ENCODE peak calls at places on chromosomes 7 and 10, in ten cellular contexts. I is GM12865, M is heart right ventricle, Z is AG09309, R is upper lobe of right lung, O is ovary, H is uterus, S is HepG2, L is heart left ventricle, F is HFF-Myc. J is an unnamed sample.

GRCh38 chr10:65142641-65143435 is 1621.6 kb downstream of the REEP3 start:
- DNase-seq in R (no peak), I (no peak), H (no peak), S (no peak), L (no peak), M (no peak), O (no peak), F (no peak), Z (no peak), J (no peak)

GRCh38 chr7:1669486-1669951 is 558 bp upstream of the ELFN1 start:
- DNase-seq in O (no peak), S (no peak), L (no peak), M (no peak), I (no peak), H (peak), F (no peak), R (peak), Z (no peak), J (peak)

GRCh38 chr7:142440219-142441073 is 182.6 kb upstream of the PRSS58 start:
- DNase-seq in F (peak), M (no peak), L (no peak), I (no peak), R (no peak), Z (no peak), S (peak), O (no peak), H (no peak), J (peak)

GRCh38 chr10:35726850-35727249 is 84.8 kb upstream of the FZD8 start:
- DNase-seq in R (no peak), M (no peak), L (no peak), O (no peak), F (no peak), Z (no peak), I (no peak), S (no peak), H (no peak), J (no peak)

GRCh38 chr7:94300176-94300835 is 94.4 kb upstream of the COL1A2 start:
- DNase-seq in O (no peak), R (no peak), Z (no peak), L (no peak), M (no peak), I (no peak), F (no peak), H (peak), S (no peak), J (no peak)

GRCh38 chr7:5709347-5709950 is 72.0 kb downstream of the RNF216 start:
- DNase-seq in S (no peak), H (no peak), Z (peak), M (no peak), L (no peak), I (peak), O (no peak), F (no peak), R (no peak), J (peak)

GRCh38 chr7:139937685-139938084 is 108.6 kb downstream of the TBXAS1 start:
- DNase-seq in H (no peak), F (no peak), L (no peak), R (no peak), Z (no peak), O (no peak), S (no peak), M (no peak), I (no peak), J (no peak)

GRCh38 chr10:75191821-75192568 is 18.6 kb upstream of the VDAC2 start:
- DNase-seq in L (peak), M (peak), O (peak), Z (peak), R (no peak), F (peak), S (peak), H (peak), I (no peak), J (peak)

GRCh38 chr10:103982639-103983038 is 15.7 kb downstream of the SLK start:
- DNase-seq in H (no peak), M (peak), I (peak), R (no peak), S (peak), O (no peak), F (no peak), L (no peak), Z (no peak), J (no peak)

GRCh38 chr10:78754269-78755074 is 314.3 kb upstream of the ZMIZ1 start:
- DNase-seq in Z (peak), I (no peak), F (peak), L (no peak), M (no peak), H (no peak), O (no peak), S (peak), R (no peak), J (peak)

GRCh38 chr7:1569440-1569832 is 396 bp downstream of the PSMG3 start:
- DNase-seq in M (no peak), Z (no peak), R (no peak), F (no peak), S (no peak), H (no peak), L (no peak), I (no peak), O (no peak), J (no peak)

GRCh38 chr10:31401287-31401686 is 82.3 kb downstream of the ZEB1 start:
- DNase-seq in R (no peak), M (no peak), L (no peak), O (no peak), S (no peak), Z (no peak), I (no peak), F (no peak), H (no peak), J (no peak)

GRCh38 chr10:4391683-4392082 is 434.3 kb upstream of the AKR1E2 start:
- DNase-seq in R (no peak), M (no peak), I (peak), Z (no peak), F (no peak), H (no peak), O (no peak), L (no peak), S (no peak), J (no peak)

GRCh38 chr7:21066221-21066620 is 279.5 kb upstream of the SP8 start:
- DNase-seq in Z (no peak), O (no peak), R (no peak), F (no peak), I (no peak), H (no peak), S (no peak), L (no peak), M (no peak), J (no peak)

GRCh38 chr10:95434583-95434982 is 126.6 kb downstream of the SORBS1 start:
- DNase-seq in F (no peak), H (no peak), Z (no peak), O (no peak), M (no peak), L (no peak), R (no peak), S (no peak), I (no peak), J (no peak)

GRCh38 chr10:31808258-31809218 is 120.1 kb downstream of the ARHGAP12 start:
- DNase-seq in M (peak), I (peak), S (peak), H (peak), F (peak), L (peak), Z (peak), O (peak), R (no peak), J (peak)

GRCh38 chr7:101816499-101817030 is 861 bp upstream of the CUX1 start:
- DNase-seq in R (peak), M (peak), I (peak), L (peak), O (peak), F (no peak), Z (no peak), S (no peak), H (peak), J (peak)

GRCh38 chr10:49568235-49568634 is 29.3 kb upstream of the ERCC6 start:
- DNase-seq in F (no peak), S (no peak), Z (peak), M (no peak), H (no peak), R (no peak), O (no peak), I (peak), L (no peak), J (peak)

GRCh38 chr7:6026011-6026819 is 5.0 kb upstream of the ANKRD61 start:
- DNase-seq in S (peak), O (no peak), Z (no peak), M (peak), L (peak), H (peak), R (peak), F (peak), I (peak), J (no peak)

GRCh38 chr7:105268511-105269392 is 120.0 kb downstream of the SRPK2 start:
- DNase-seq in I (peak), Z (no peak), F (peak), M (peak), H (no peak), O (no peak), S (peak), R (no peak), L (no peak), J (peak)

GRCh38 chr7:50449881-50450690 is at the start of gene FIGNL1:
- DNase-seq in O (peak), S (peak), F (peak), I (peak), M (peak), R (peak), Z (no peak), H (peak), L (peak), J (peak)

GRCh38 chr10:130652544-130652943 is 516.4 kb downstream of the GLRX3 start:
- DNase-seq in L (no peak), H (no peak), O (no peak), M (no peak), I (no peak), F (no peak), S (no peak), Z (no peak), R (no peak), J (no peak)

GRCh38 chr7:94028768-94029167 is 24.6 kb upstream of the BET1 start:
- DNase-seq in Z (no peak), I (peak), M (no peak), O (no peak), R (no peak), L (no peak), H (no peak), F (no peak), S (no peak), J (peak)

GRCh38 chr10:3045471-3046209 is 21.7 kb upstream of the PFKP start:
- DNase-seq in M (peak), O (peak), H (peak), F (no peak), I (no peak), Z (peak), R (peak), S (peak), L (peak), J (peak)

GRCh38 chr10:58502956-58503355 is 9.7 kb upstream of the BICC1 start:
- DNase-seq in R (no peak), I (no peak), O (no peak), S (no peak), L (no peak), F (no peak), M (no peak), H (no peak), Z (no peak), J (peak)

GRCh38 chr10:69963835-69964710 is 88.6 kb upstream of the MACROH2A2 start:
- DNase-seq in O (no peak), L (no peak), H (no peak), R (no peak), F (no peak), I (no peak), M (no peak), S (no peak), Z (no peak), J (no peak)

GRCh38 chr10:6019796-6020195 is 42.4 kb downstream of the IL2RA start:
- DNase-seq in H (no peak), O (no peak), F (no peak), M (no peak), L (no peak), S (no peak), Z (no peak), R (no peak), I (no peak), J (no peak)

GRCh38 chr7:56811081-56811480 is 321.2 kb downstream of the ZNF479 start:
- DNase-seq in S (no peak), Z (no peak), F (no peak), L (no peak), H (no peak), M (no peak), R (no peak), O (no peak), I (no peak), J (no peak)

GRCh38 chr7:298375-298702 is 8.4 kb downstream of the FOXL3 start:
- DNase-seq in R (no peak), I (no peak), O (peak), Z (no peak), F (no peak), S (no peak), H (no peak), L (no peak), M (no peak), J (no peak)

GRCh38 chr10:18658301-18658991 is 785 bp upstream of the ARL5B start:
- DNase-seq in I (peak), L (peak), H (no peak), O (peak), M (peak), F (no peak), S (peak), Z (no peak), R (no peak), J (peak)

GRCh38 chr10:77909755-77910375 is 16.7 kb downstream of the DLG5 start:
- DNase-seq in M (no peak), S (peak), F (no peak), Z (peak), H (no peak), L (no peak), I (no peak), O (no peak), R (no peak), J (peak)

GRCh38 chr10:37747081-37747480 is 110.3 kb downstream of the ZNF248 start:
- DNase-seq in H (no peak), Z (no peak), M (no peak), I (no peak), F (no peak), S (no peak), R (no peak), O (no peak), L (no peak), J (no peak)

GRCh38 chr10:4315529-4315928 is 510.5 kb upstream of the AKR1E2 start:
- DNase-seq in F (no peak), R (no peak), M (peak), H (peak), S (no peak), O (peak), Z (no peak), I (no peak), L (peak), J (peak)

GRCh38 chr10:126397640-126398382 is 9.5 kb upstream of the ADAM12 start:
- DNase-seq in L (no peak), H (no peak), O (no peak), Z (peak), S (no peak), M (no peak), R (no peak), I (no peak), F (peak), J (peak)

GRCh38 chr7:16712916-16713315 is 40.6 kb upstream of the TSPAN13 start:
- DNase-seq in I (peak), M (no peak), F (no peak), Z (no peak), R (no peak), S (no peak), O (no peak), H (no peak), L (no peak), J (no peak)

GRCh38 chr10:99346247-99346646 is 17.1 kb downstream of the CNNM1 start:
- DNase-seq in Z (peak), S (no peak), H (no peak), I (no peak), O (no peak), M (no peak), F (peak), L (no peak), R (no peak), J (peak)

GRCh38 chr10:52318136-52318810 is 4.2 kb downstream of the DKK1 start:
- DNase-seq in I (no peak), F (no peak), L (no peak), Z (peak), R (no peak), H (no peak), O (no peak), M (no peak), S (no peak), J (peak)

GRCh38 chr7:33904680-33905388 is 505 bp upstream of the BMPER start:
- DNase-seq in Z (no peak), I (peak), L (peak), M (no peak), O (peak), S (peak), R (peak), F (no peak), H (peak), J (peak)
- H3K4me3 ChIP-seq in Z (peak), I (no peak), L (peak), M (peak), O (peak), S (peak), R (peak), F (peak), H (peak), J (peak)

GRCh38 chr10:25130911-25131310 is 43.9 kb upstream of the GPR158 start:
- DNase-seq in L (no peak), O (no peak), H (no peak), Z (peak), M (no peak), S (no peak), F (no peak), R (no peak), I (no peak), J (peak)

DNA sequence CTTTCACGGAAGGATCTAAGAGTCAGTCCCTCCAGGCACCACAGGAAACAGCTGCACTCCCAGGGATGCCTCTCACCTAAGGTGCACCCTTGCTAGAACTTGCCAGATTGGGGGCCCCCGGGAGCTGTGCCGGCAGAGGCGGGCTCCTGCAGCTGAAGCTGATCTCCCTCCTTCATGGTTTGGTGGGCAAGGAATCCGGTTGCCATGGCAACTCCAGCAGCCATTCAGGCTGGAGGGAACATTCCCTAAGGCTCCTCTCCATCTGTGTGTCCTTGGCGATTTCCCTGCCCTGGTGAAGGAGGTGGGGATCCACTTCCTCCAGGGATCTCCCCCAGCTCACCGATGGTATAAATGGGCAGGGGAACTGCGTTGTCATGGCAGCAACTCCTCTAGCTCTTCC is 49.6 kb upstream of the GPR158 start:
- DNase-seq in L (no peak), M (no peak), S (no peak), F (no peak), Z (no peak), H (no peak), O (no peak), R (no peak), I (no peak), J (no peak)
- H3K4me3 ChIP-seq in L (no peak), M (no peak), S (no peak), F (no peak), Z (no peak), H (no peak), O (no peak), R (no peak), I (no peak), J (no peak)

DNA sequence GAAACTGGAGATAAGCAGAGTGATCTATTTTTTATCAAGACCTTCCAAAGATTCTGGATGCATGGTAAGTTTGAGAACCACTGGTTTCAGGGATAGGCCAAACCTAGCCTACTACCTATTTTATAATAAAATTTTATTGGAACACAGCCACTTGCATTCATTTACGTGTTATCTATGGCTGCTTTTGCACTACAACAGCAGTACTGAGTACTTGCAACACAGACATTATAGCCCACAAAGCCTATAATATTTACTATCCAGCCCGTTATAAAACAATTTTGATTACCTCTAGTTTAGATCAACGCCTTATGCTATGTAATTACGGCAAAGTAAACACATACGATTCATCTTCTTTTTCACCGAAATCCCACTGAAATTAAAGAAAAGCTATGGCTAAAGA is 18.4 kb downstream of the STEAP1 start:
- DNase-seq in Z (no peak), S (no peak), O (no peak), R (no peak), L (no peak), H (no peak), I (no peak), M (no peak), F (no peak), J (no peak)
- H3K4me3 ChIP-seq in Z (no peak), S (peak), O (no peak), R (no peak), L (no peak), H (no peak), I (no peak), M (no peak), F (no peak), J (no peak)

DNA sequence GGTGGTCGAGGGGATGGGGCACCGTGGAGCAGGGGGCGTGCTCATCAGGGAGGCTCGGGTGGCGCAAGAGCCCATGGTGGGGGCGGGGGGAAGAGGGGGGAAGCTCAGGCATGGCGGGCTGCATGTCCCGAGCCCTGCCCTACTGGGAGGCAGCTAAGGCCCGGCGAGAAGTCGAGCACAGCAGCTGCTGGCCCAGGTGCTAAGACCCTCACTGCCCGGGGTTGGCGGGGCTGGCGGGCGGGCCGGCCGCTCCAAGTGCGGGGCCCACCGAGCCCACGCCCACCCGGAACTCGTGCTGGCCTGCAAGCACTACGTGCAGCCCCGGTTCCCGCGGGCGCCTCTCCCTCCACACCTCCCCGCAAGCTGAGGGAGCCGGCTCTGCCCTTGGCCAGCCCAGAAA is 55.0 kb upstream of the FAM171A1 start:
- DNase-seq in F (no peak), Z (no peak), I (no peak), H (no peak), S (no peak), L (no peak), O (no peak), R (no peak), M (no peak), J (no peak)
- H3K4me3 ChIP-seq in F (no peak), Z (no peak), I (no peak), H (no peak), S (no peak), L (no peak), O (no peak), R (no peak), M (no peak), J (no peak)

DNA sequence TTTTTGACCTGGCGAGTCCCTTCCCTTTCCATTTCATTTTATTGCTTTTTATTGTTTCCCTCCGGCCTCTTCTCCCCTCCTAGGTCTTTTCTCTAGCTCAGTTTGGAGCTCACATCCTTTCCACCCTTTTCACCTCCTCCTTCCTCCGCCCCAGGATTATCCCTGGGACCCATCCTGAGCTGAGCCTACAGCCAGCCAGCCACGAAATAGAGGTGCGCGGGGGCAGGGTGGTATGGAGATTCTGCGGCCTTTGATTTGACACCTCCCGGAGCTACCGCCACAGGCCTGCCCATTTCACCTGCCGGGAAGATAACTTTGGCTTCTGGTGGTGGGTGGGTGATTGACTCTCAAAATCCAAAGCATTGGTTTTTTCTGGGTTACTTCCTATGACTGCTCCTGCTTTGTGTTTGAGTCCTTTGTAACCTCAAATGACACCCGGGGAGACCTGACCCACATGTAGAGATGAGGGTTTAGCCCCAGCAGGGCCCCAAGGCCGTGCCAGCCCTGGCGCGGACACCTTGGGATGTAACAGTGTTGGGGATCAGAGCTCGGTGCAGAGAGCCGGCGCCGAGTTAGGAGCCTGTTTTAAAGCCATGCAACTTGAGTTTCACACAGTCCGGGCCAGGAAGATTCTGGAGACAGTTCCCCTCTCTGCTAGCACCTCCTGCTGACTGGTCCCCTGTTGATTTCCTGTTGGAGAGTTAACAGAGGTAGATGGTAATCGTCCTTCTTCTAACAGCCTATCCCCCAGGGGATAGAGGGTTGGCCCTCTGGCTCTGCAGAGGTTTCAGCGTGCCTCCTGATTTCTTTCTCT is 1.5 kb downstream of the DUSP5 start:
- DNase-seq in M (peak), H (peak), O (peak), Z (no peak), F (no peak), R (no peak), L (peak), S (peak), I (peak), J (peak)
- H3K4me3 ChIP-seq in M (peak), H (peak), O (peak), Z (peak), F (peak), R (peak), L (peak), S (peak), I (peak), J (peak)

J was measured in adipocyte.